ENCODE peak calls at places on chromosomes 4 and X, in seven cellular contexts. V, W, R, C, L, E and H are unnamed samples.

GRCh38 chr4:26288308-26288982 is 32.4 kb upstream of the RBPJ start:
- DNase-seq in V (no peak), W (peak; percentile 59), R (peak; percentile 19), C (peak; percentile 70), L (no peak), E (no peak), H (no peak)

GRCh38 chr4:13919021-13919441 is 291.5 kb upstream of the BOD1L1 start:
- DNase-seq in V (no peak), W (no peak), R (no peak), C (peak; percentile 75), L (no peak), E (no peak), H (peak; percentile 28)

GRCh38 chr4:9771069-9771468 is 10.4 kb upstream of the DRD5 start:
- DNase-seq in V (no peak), W (no peak), R (no peak), C (no peak), L (no peak), E (no peak), H (no peak)

GRCh38 chr4:125398263-125398662 is 83.5 kb downstream of the FAT4 start:
- DNase-seq in V (no peak), W (no peak), R (no peak), C (no peak), L (no peak), E (no peak), H (no peak)

GRCh38 chr4:164621886-164622521 is 131.9 kb upstream of the SMIM31 start:
- DNase-seq in V (no peak), W (no peak), R (no peak), C (peak; percentile 6), L (no peak), E (no peak), H (no peak)

GRCh38 chr4:71214578-71214977 is 124.2 kb upstream of the SLC4A4 start:
- DNase-seq in V (no peak), W (no peak), R (no peak), C (no peak), L (no peak), E (no peak), H (no peak)

GRCh38 chrX:39721570-39722279 is 376.0 kb downstream of the BCOR start:
- DNase-seq in V (no peak), W (peak; percentile 54), R (no peak), C (peak; percentile 64), L (no peak), E (no peak), H (no peak)

GRCh38 chr4:147723316-147723715 is 8.6 kb upstream of the ARHGAP10 start:
- DNase-seq in V (no peak), W (peak; percentile 77), R (no peak), C (no peak), L (no peak), E (no peak), H (no peak)

GRCh38 chrX:131746491-131746968 is 202.7 kb downstream of the OR13H1 start:
- DNase-seq in V (peak; percentile 85), W (no peak), R (no peak), C (no peak), L (peak; percentile 91), E (no peak), H (peak; percentile 75)

GRCh38 chr4:183335369-183335940 is 13.2 kb upstream of the CLDN24 start:
- DNase-seq in V (no peak), W (peak; percentile 37), R (peak; percentile 76), C (peak; percentile 53), L (no peak), E (no peak), H (no peak)

GRCh38 chrX:136600059-136600458 is 47.9 kb upstream of the CD40LG start:
- DNase-seq in V (no peak), W (no peak), R (no peak), C (no peak), L (no peak), E (no peak), H (no peak)

GRCh38 chr4:56701156-56701471 is 20.0 kb upstream of the HOPX start:
- DNase-seq in V (no peak), W (no peak), R (no peak), C (no peak), L (no peak), E (no peak), H (no peak)

GRCh38 chr4:164748375-164748774 is 5.6 kb upstream of the SMIM31 start:
- DNase-seq in V (no peak), W (no peak), R (no peak), C (no peak), L (no peak), E (no peak), H (no peak)

GRCh38 chrX:21408324-21408723 is 34.1 kb downstream of the CNKSR2 start:
- DNase-seq in V (no peak), W (no peak), R (no peak), C (no peak), L (no peak), E (no peak), H (no peak)

GRCh38 chr4:122826000-122826595 is 533 bp upstream of the FGF2 start:
- DNase-seq in V (no peak), W (no peak), R (no peak), C (no peak), L (no peak), E (no peak), H (no peak)

GRCh38 chr4:77564231-77564630 is 41.4 kb upstream of the CXCL13 start:
- DNase-seq in V (peak; percentile 71), W (peak; percentile 74), R (no peak), C (no peak), L (no peak), E (peak; percentile 40), H (no peak)

GRCh38 chr4:118770741-118771187 is 65.2 kb downstream of the SEC24D start:
- DNase-seq in V (no peak), W (no peak), R (no peak), C (no peak), L (no peak), E (no peak), H (no peak)

GRCh38 chrX:49840679-49841078 is 11.6 kb downstream of the PAGE4 start:
- DNase-seq in V (no peak), W (peak; percentile 92), R (peak; percentile 42), C (peak; percentile 50), L (peak; percentile 77), E (no peak), H (peak; percentile 76)

GRCh38 chr4:143402776-143403550 is 66.3 kb downstream of the GAB1 start:
- DNase-seq in V (no peak), W (no peak), R (no peak), C (no peak), L (no peak), E (no peak), H (no peak)

GRCh38 chr4:163592207-163592606 is 97.7 kb downstream of the TMA16 start:
- DNase-seq in V (no peak), W (no peak), R (no peak), C (no peak), L (no peak), E (no peak), H (no peak)

GRCh38 chr4:1409806-1410425 is 3.7 kb upstream of the NKX1-1 start:
- DNase-seq in V (peak; percentile 10), W (peak; percentile 21), R (no peak), C (no peak), L (no peak), E (no peak), H (no peak)

GRCh38 chr4:1410491-1411325 is 4.5 kb upstream of the NKX1-1 start:
- DNase-seq in V (peak; percentile 11), W (peak; percentile 53), R (no peak), C (peak; percentile 26), L (peak; percentile 85), E (no peak), H (no peak)

GRCh38 chr4:1413221-1413663 is 7.0 kb upstream of the NKX1-1 start:
- DNase-seq in V (peak; percentile 3), W (peak; percentile 33), R (no peak), C (no peak), L (no peak), E (no peak), H (no peak)

GRCh38 chr4:1412376-1413220 is 6.4 kb upstream of the NKX1-1 start:
- DNase-seq in V (peak; percentile 6), W (peak; percentile 24), R (no peak), C (no peak), L (peak; percentile 65), E (no peak), H (no peak)

DNA sequence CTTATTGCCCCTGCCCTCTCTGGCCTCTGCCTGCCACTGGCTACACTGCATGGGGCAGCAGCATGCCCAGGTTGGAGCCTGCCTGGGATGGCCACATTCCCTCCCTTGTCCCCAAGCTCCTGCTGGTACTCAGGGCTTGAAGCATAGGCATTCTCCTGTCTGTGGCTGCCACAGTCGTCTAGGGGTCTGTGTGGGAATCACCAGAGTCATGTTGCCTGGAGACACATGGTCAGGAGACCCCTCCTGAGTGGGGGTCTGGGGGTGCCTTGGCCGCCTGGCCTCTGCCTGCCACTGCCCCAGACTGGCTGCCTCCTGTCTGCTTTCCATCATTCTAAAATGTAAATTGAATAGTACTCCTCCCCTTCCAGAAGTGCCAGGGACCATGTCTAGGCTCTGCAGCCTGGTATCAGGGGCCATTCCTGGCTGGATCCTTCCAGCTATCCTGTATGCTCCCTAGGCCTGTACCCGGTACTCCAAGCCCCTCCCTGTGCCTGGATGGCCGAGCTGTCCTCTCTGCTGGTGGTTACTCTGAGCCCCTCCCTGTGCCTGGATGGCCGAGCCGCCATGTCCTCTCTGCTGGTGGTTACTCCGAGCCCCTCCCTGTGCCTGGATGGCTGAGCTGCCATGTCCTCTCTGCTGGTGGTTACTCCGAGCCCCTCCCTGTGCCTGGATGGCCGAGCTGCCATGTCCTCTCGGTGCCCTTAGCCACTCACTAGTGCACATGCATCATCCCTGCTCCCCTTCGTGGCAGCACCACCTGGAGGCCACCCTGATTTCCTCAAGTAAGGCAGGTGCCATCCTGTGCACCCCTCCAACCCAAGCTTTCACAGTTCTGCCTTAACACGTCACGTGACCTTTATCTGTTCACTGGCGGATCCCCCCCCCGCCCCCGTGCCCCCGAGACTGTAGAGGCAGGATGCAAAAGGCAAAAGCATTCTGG is 5.5 kb upstream of the NKX1-1 start:
- DNase-seq in V (peak; percentile 2), W (peak; percentile 27), R (no peak), C (no peak), L (no peak), E (no peak), H (no peak)
- H3K27me3 ChIP-seq in V (no peaks in the 10 kb centered on the region), W (peaks cover 84% of the 10 kb centered on the region), R (peaks cover 82% of the 10 kb centered on the region), C (peaks cover 26% of the 10 kb centered on the region), L (no peaks in the 10 kb centered on the region), E (no peaks in the 10 kb centered on the region), H (peaks cover 96% of the 10 kb centered on the region)

GRCh38 chr4:37422102-37422501 is 177.6 kb downstream of the NWD2 start:
- DNase-seq in V (no peak), W (no peak), R (no peak), C (no peak), L (no peak), E (no peak), H (no peak)
- H3K27me3 ChIP-seq in V (no peaks in the 10 kb centered on the region), W (peaks cover 7% of the 10 kb centered on the region), R (no peaks in the 10 kb centered on the region), C (no peaks in the 10 kb centered on the region), L (no peaks in the 10 kb centered on the region), E (no peaks in the 10 kb centered on the region), H (no peaks in the 10 kb centered on the region)

DNA sequence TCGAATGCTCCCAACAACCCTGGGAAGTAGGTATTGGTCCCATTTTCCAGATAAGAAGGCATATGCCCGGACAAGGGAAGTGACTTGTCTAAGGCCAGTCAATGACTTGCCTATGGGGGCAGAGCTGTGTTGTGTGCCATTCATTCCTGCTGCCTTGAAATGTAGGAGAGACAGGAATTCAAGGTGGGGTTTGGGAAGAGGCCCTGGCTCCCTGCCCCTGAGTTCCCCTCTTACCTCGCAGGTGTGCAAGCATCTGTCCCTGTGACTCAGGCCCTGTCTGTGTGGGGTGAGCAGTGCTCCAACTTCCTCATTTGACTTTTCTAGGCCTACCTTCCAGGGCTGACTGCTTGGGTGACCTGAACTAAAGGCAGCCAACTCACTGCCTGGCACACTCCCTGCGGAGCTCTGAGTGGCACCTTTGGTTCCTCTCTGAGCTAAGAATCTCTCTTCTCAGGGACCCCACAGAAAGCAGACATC is 5.1 kb downstream of the EFNB1 start:
- DNase-seq in V (no peak), W (peak; percentile 31), R (no peak), C (no peak), L (no peak), E (no peak), H (no peak)
- H3K27me3 ChIP-seq in V (no peaks in the 10 kb centered on the region), W (no peaks in the 10 kb centered on the region), R (peaks cover 2% of the 10 kb centered on the region), C (no peaks in the 10 kb centered on the region), L (no peaks in the 10 kb centered on the region), E (no peaks in the 10 kb centered on the region), H (peaks cover 28% of the 10 kb centered on the region)

GRCh38 chr4:63693321-63693720 is 715.9 kb downstream of the TECRL start:
- DNase-seq in V (no peak), W (no peak), R (no peak), C (no peak), L (no peak), E (no peak), H (no peak)
- H3K27me3 ChIP-seq in V (no peaks in the 10 kb centered on the region), W (no peaks in the 10 kb centered on the region), R (no peaks in the 10 kb centered on the region), C (no peaks in the 10 kb centered on the region), L (no peaks in the 10 kb centered on the region), E (peaks cover 2% of the 10 kb centered on the region), H (no peaks in the 10 kb centered on the region)